ENCODE peak calls at places on chromosomes 3 and 15, in six cellular contexts. Q is esophagus muscularis mucosa; H is cardiac muscle cell; R is gastrocnemius medialis; P is tibial artery; N is CD8-positive, alpha-beta memory T cell. U is an unnamed sample.

GRCh38 chr3:132218817-132219390 is 98.3 kb upstream of the ACP3 start:
- DNase-seq in Q (no peak), N (no peak), H (no peak), R (no peak), P (no peak), U (no peak)

GRCh38 chr3:151034303-151034702 is 51.2 kb upstream of the MED12L start:
- DNase-seq in N (no peak), H (no peak), Q (peak; percentile 74), P (no peak), R (no peak), U (no peak)

GRCh38 chr15:99279290-99279689 is 28.0 kb downstream of the LRRC28 start:
- DNase-seq in N (no peak), Q (no peak), P (no peak), H (no peak), R (no peak), U (no peak)

GRCh38 chr3:32380097-32380496 is 11.6 kb upstream of the CMTM7 start:
- DNase-seq in P (no peak), R (no peak), H (no peak), N (no peak), Q (no peak), U (no peak)

GRCh38 chr3:196486263-196486662 is 17.3 kb downstream of the RNF168 start:
- DNase-seq in Q (no peak), P (no peak), N (no peak), R (no peak), H (no peak), U (no peak)

GRCh38 chr3:180341516-180341915 is 260.4 kb upstream of the TTC14 start:
- DNase-seq in Q (no peak), P (no peak), R (no peak), N (no peak), H (no peak), U (no peak)

GRCh38 chr15:35934383-35935049 is 388.6 kb upstream of the DPH6 start:
- DNase-seq in R (no peak), H (no peak), N (no peak), P (no peak), Q (no peak), U (no peak)

GRCh38 chr3:108486272-108486787 is 24.1 kb downstream of the MYH15 start:
- DNase-seq in N (no peak), R (no peak), Q (no peak), P (no peak), H (no peak), U (no peak)

GRCh38 chr3:128849776-128850542 is 29.5 kb upstream of the ACAD9 start:
- DNase-seq in Q (no peak), P (no peak), R (no peak), N (no peak), H (peak; percentile 22), U (no peak)

GRCh38 chr3:72949016-72949415 is 47.6 kb upstream of the PPP4R2 start:
- DNase-seq in N (no peak), Q (no peak), H (no peak), P (no peak), R (no peak), U (no peak)

GRCh38 chr15:64017082-64017588 is 29.1 kb downstream of the DAPK2 start:
- DNase-seq in N (no peak), R (no peak), Q (no peak), H (no peak), P (no peak), U (no peak)

GRCh38 chr3:43632269-43632733 is 10.5 kb upstream of the ANO10 start:
- DNase-seq in H (peak; percentile 30), P (no peak), Q (no peak), R (no peak), N (no peak), U (no peak)

GRCh38 chr3:68773401-68773800 is 158.9 kb downstream of the TAFA4 start:
- DNase-seq in H (no peak), R (no peak), P (no peak), Q (no peak), N (no peak), U (no peak)

GRCh38 chr3:159798951-159799350 is 189.7 kb upstream of the IL12A start:
- DNase-seq in Q (no peak), H (peak; percentile 72), N (no peak), P (no peak), R (no peak), U (no peak)

GRCh38 chr3:114879059-114880031 is 267.7 kb downstream of the ZBTB20 start:
- DNase-seq in H (peak; percentile 41), Q (no peak), R (no peak), P (no peak), N (no peak), U (no peak)

GRCh38 chr3:69731080-69731479 is 8.2 kb upstream of the MITF start:
- DNase-seq in N (no peak), Q (no peak), R (no peak), H (no peak), P (no peak), U (no peak)

GRCh38 chr3:157794771-157795170 is 291.6 kb upstream of the VEPH1 start:
- DNase-seq in H (peak; percentile 48), N (no peak), Q (no peak), R (no peak), P (no peak), U (no peak)

GRCh38 chr3:58696093-58696492 is 29.5 kb upstream of the FAM3D start:
- DNase-seq in R (no peak), N (no peak), Q (no peak), H (no peak), P (no peak), U (no peak)

GRCh38 chr15:57036352-57036751 is 117.9 kb downstream of the TCF12 start:
- DNase-seq in P (no peak), R (no peak), N (no peak), H (peak; percentile 29), Q (no peak), U (no peak)

GRCh38 chr3:155753038-155753647 is 8.3 kb upstream of the PLCH1 start:
- DNase-seq in P (no peak), N (no peak), R (no peak), Q (no peak), H (peak; percentile 64), U (no peak)

GRCh38 chr3:181052256-181052655 is 62.7 kb upstream of the DNAJC19 start:
- DNase-seq in P (no peak), H (no peak), Q (no peak), N (no peak), R (no peak), U (no peak)

GRCh38 chr3:59981377-59981776 is 931.6 kb upstream of the CFAP20DC start:
- DNase-seq in N (peak; percentile 14), P (no peak), R (no peak), H (no peak), Q (no peak), U (no peak)

GRCh38 chr3:87076951-87077350 is 86.0 kb upstream of the VGLL3 start:
- DNase-seq in N (no peak), R (no peak), H (peak; percentile 69), P (no peak), Q (no peak), U (no peak)

GRCh38 chr15:71385469-71385868 is 270.2 kb downstream of the THSD4 start:
- DNase-seq in P (no peak), H (no peak), Q (no peak), N (no peak), R (no peak), U (no peak)

GRCh38 chr15:71387825-71388224 is 272.6 kb downstream of the THSD4 start:
- DNase-seq in N (no peak), Q (no peak), R (no peak), H (no peak), P (no peak), U (no peak)

GRCh38 chr15:71386005-71386404 is 270.7 kb downstream of the THSD4 start:
- DNase-seq in H (no peak), N (no peak), Q (peak; percentile 31), R (no peak), P (no peak), U (no peak)

GRCh38 chr15:71385026-71385425 is 269.8 kb downstream of the THSD4 start:
- DNase-seq in P (no peak), H (peak; percentile 29), R (no peak), N (no peak), Q (peak; percentile 75), U (no peak)

DNA sequence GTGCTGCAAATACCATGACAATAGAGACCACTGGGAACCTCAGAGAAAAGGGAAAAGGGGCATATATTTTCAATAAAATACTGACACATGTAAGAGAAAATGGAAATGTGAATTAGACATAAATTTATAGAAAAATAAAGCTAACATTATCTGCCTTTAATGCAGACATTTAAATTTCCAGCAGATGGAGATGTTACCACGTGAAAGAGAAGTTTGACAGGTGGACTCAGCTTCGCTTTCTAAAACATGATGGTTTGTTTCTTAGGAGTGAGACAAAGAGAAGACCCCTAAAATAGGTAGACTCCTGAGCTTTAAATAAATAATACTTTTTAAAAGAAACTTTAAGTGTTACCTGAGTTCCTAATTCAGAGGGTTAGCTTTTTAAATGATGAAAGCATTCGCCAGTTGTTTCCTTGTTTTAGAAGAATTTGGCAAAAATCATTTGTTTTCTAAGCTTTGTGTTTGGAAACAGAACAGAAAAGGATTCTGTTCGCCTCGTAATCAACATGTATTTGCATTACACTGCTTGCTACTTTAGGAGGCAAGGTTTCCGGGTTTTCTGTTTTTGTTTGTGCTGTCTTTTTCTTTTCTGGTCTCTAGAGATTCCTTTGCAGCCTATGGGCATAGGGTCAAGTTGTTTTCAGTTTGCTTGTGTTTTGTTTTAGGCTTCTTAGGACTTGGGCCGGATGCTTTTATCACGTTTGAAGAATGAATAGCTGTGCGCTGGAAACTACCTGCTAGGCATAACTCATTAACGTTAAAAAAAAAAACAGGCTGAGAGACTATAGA is 271.4 kb downstream of the THSD4 start:
- DNase-seq in H (peak; percentile 30), R (no peak), P (no peak), N (no peak), Q (no peak), U (no peak)
- H3K4me1 ChIP-seq in H (peaks cover 2% of the 10 kb centered on the region), R (peaks cover 22% of the 10 kb centered on the region), P (no peaks in the 10 kb centered on the region), N (no peaks in the 10 kb centered on the region), Q (peaks cover 31% of the 10 kb centered on the region), U (no peaks in the 10 kb centered on the region)

GRCh38 chr15:69530234-69530633 is 77.6 kb downstream of the RPLP1 start:
- DNase-seq in P (no peak), Q (no peak), N (no peak), H (no peak), R (no peak), U (no peak)
- H3K27ac ChIP-seq in P (no peak overlapping the region), Q (no peak overlapping the region), N (no peak overlapping the region), H (no peak overlapping the region), R (no peak overlapping the region), U (no peak overlapping the region)

GRCh38 chr3:119305271-119305670 is 11.1 kb downstream of the ARHGAP31 start:
- DNase-seq in P (no peak), N (no peak), R (no peak), H (peak; percentile 52), Q (peak; percentile 82), U (no peak)
- H3K4me1 ChIP-seq in P (no peaks in the 10 kb centered on the region), N (no peaks in the 10 kb centered on the region), R (no peaks in the 10 kb centered on the region), H (peaks cover 14% of the 10 kb centered on the region), Q (peaks cover 40% of the 10 kb centered on the region), U (no peaks in the 10 kb centered on the region)

GRCh38 chr15:29819979-29820801 is 2.1 kb downstream of the TJP1 start:
- DNase-seq in P (no peak), N (no peak), Q (no peak), R (no peak), H (no peak), U (no peak)
- H3K27ac ChIP-seq in P (peak overlapping the region; percentile 95), N (peak overlapping the region; percentile 52), Q (peak overlapping the region; percentile 94), R (peak overlapping the region; percentile 100), H (peak overlapping the region; percentile 99), U (peak overlapping the region; percentile 96)

GRCh38 chr15:42152921-42153680 is 3.3 kb downstream of the PLA2G4F start:
- DNase-seq in H (no peak), P (peak; percentile 59), N (no peak), R (no peak), Q (no peak), U (no peak)
- H3K4me1 ChIP-seq in H (peaks cover 36% of the 10 kb centered on the region), P (no peaks in the 10 kb centered on the region), N (no peaks in the 10 kb centered on the region), R (peaks cover 47% of the 10 kb centered on the region), Q (peaks cover 11% of the 10 kb centered on the region), U (no peaks in the 10 kb centered on the region)

U was measured in right atrium auricular region.